ENCODE peak calls at places on chromosome 13, in five cellular contexts. Q, A, P, B and J are unnamed samples.
A peak's percentile ranks its signal among the peaks of the same experiment; 100 is the strongest.

GRCh38 chr13:24167666-24168391 is 7.3 kb downstream of the SPATA13 start:
- DNase-seq in Q (no peak), A (no peak), P (no peak), B (no peak), J (no peak)

GRCh38 chr13:79997244-79997643 is 343.7 kb downstream of the SPRY2 start:
- DNase-seq in Q (no peak), A (no peak), P (no peak), B (no peak), J (no peak)

GRCh38 chr13:46640843-46641242 is 87.9 kb downstream of the LRCH1 start:
- DNase-seq in Q (no peak), A (no peak), P (no peak), B (no peak), J (no peak)

GRCh38 chr13:77779461-77780272 is 82.2 kb downstream of the SLAIN1 start:
- DNase-seq in Q (peak; percentile 28), A (peak; percentile 38), P (no peak), B (peak; percentile 55), J (no peak)

GRCh38 chr13:72952529-72953141 is 106.2 kb upstream of the KLF5 start:
- DNase-seq in Q (no peak), A (no peak), P (no peak), B (no peak), J (no peak)

GRCh38 chr13:76225815-76226489 is 589.8 kb downstream of the LMO7 start:
- DNase-seq in Q (no peak), A (no peak), P (no peak), B (peak; percentile 38), J (no peak)

GRCh38 chr13:44739539-44739938 is 163.4 kb upstream of the TSC22D1 start:
- DNase-seq in Q (no peak), A (no peak), P (no peak), B (no peak), J (no peak)

GRCh38 chr13:51557423-51557822 is 26.8 kb upstream of the WDFY2 start:
- DNase-seq in Q (no peak), A (no peak), P (no peak), B (no peak), J (no peak)

GRCh38 chr13:110293037-110293436 is 13.9 kb downstream of the COL4A1 start:
- DNase-seq in Q (no peak), A (no peak), P (no peak), B (no peak), J (no peak)

GRCh38 chr13:51970251-51970793 is 40.9 kb downstream of the ATP7B start:
- DNase-seq in Q (no peak), A (no peak), P (no peak), B (no peak), J (no peak)

GRCh38 chr13:34364633-34365032 is 546.7 kb downstream of the RFC3 start:
- DNase-seq in Q (no peak), A (no peak), P (no peak), B (no peak), J (no peak)

GRCh38 chr13:28459911-28460310 is 35.0 kb downstream of the FLT1 start:
- DNase-seq in Q (no peak), A (no peak), P (no peak), B (no peak), J (no peak)

GRCh38 chr13:29260684-29261083 is 334.8 kb downstream of the SLC7A1 start:
- DNase-seq in Q (no peak), A (no peak), P (no peak), B (no peak), J (no peak)

GRCh38 chr13:21965095-21965494 is 294.2 kb downstream of the FGF9 start:
- DNase-seq in Q (no peak), A (no peak), P (no peak), B (no peak), J (no peak)

GRCh38 chr13:49560270-49561063 is 24.9 kb downstream of the RCBTB1 start:
- DNase-seq in Q (no peak), A (no peak), P (no peak), B (peak; percentile 43), J (no peak)

GRCh38 chr13:41465215-41465907 is 8.0 kb downstream of the RGCC start:
- DNase-seq in Q (peak; percentile 64), A (peak; percentile 87), P (peak; percentile 87), B (peak; percentile 53), J (peak; percentile 57)

GRCh38 chr13:83733293-83733692 is 149.0 kb downstream of the SLITRK1 start:
- DNase-seq in Q (no peak), A (no peak), P (no peak), B (no peak), J (no peak)

GRCh38 chr13:50914848-50915247 is 5.3 kb downstream of the RNASEH2B start:
- DNase-seq in Q (no peak), A (no peak), P (no peak), B (no peak), J (no peak)

GRCh38 chr13:80979035-80979641 is 638.2 kb upstream of the SPRY2 start:
- DNase-seq in Q (peak; percentile 23), A (peak; percentile 42), P (no peak), B (peak; percentile 15), J (no peak)

GRCh38 chr13:38641164-38641948 is 45.5 kb upstream of the FREM2 start:
- DNase-seq in Q (no peak), A (no peak), P (no peak), B (no peak), J (no peak)
- TF ChIP-seq CTCF in Q (no peak), A (no peak), P (peak; percentile 14), B (peak; percentile 37), J (no peak)

GRCh38 chr13:39779337-39780270 is 124.1 kb downstream of the COG6 start:
- DNase-seq in Q (no peak), A (no peak), P (no peak), B (no peak), J (no peak)

GRCh38 chr13:39773833-39774232 is 118.4 kb downstream of the COG6 start:
- DNase-seq in Q (no peak), A (no peak), P (no peak), B (no peak), J (no peak)

GRCh38 chr13:39777021-39777420 is 121.6 kb downstream of the COG6 start:
- DNase-seq in Q (no peak), A (no peak), P (no peak), B (no peak), J (no peak)

GRCh38 chr13:39776439-39776838 is 121.0 kb downstream of the COG6 start:
- DNase-seq in Q (no peak), A (peak; percentile 30), P (no peak), B (peak; percentile 51), J (no peak)

DNA sequence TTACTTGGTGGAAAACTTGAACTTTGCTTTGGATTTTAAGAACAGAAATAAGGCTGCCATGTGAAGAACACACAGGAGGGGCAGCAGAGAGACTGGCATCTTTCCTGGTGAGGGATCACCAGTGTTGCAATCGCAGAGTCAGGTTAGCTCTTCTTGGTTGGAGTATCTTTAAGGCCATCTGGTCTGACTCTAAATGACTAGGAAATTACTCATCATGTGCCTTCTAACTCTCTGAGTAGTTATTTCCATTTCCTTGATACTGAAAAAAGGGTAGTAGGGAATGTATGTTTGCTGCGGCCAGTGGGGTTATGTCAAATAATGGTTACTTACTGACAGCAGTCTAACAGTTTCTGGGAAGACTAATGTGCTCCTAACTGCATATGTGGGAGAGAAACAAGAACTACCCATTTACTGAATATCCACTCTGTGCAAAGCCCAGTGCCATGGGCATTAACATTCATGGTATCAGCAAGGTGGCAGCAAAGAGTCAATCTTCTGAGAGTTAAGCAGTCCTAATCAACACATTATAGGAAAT is 122.1 kb downstream of the COG6 start:
- DNase-seq in Q (no peak), A (no peak), P (no peak), B (peak; percentile 55), J (no peak)
- TF ChIP-seq CTCF in Q (no peak), A (peak; percentile 0), P (no peak), B (peak; percentile 58), J (no peak)

GRCh38 chr13:26132756-26133155 is 80.9 kb upstream of the SHISA2 start:
- DNase-seq in Q (no peak), A (no peak), P (no peak), B (no peak), J (no peak)
- TF ChIP-seq CTCF in Q (no peak), A (no peak), P (no peak), B (no peak), J (no peak)

DNA sequence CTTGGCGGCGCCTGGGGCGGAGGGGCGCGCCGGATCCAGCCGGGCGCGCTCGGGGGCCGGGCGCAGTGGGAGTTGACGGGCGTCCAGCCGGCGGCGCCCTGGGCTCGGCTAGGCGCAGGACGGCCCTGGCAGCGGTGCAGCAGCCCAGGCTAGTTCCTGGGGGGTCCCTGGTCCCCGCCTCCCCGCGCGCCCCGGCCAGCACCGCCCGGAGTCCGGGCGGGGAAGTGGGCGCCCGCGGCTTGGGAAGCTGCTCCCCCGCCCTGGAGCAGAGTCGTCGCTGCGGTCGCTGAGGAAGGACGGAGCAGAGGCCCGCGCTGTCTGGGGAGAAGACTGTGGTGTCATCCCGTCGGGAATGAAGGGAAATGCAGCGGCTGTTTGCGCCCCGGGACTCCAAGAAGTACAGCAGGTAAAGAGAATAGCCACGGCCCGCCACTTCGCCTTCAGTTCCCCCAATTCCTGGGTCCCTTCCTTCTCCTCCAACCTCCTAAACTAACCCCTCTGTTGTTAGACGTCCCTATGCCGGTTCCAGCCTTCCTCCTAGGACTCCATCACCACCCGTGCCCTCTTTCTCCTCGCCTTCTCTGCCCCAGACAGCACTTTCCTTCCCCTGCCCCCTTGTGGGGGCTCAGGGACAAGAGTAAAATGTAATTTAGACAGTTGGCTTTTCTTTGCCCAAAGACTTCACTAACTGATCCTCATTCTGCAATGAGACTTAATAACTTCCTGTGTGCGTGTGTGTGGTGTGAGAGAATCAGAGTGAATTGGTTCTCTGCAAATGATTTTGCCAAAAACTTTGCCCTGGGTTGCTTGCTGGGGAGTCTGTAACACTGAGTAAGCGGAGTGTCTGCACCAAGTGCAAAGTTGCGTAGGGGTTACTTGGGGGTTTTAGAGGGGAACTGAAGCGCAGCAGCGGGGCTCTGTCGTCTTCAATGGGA is 20.3 kb upstream of the SGCG start:
- DNase-seq in Q (no peak), A (no peak), P (peak; percentile 74), B (no peak), J (no peak)
- TF ChIP-seq CTCF in Q (no peak), A (no peak), P (peak; percentile 12), B (no peak), J (no peak)

GRCh38 chr13:103810026-103810425 is 743.8 kb upstream of the SLC10A2 start:
- DNase-seq in Q (no peak), A (no peak), P (no peak), B (no peak), J (no peak)
- TF ChIP-seq CTCF in Q (no peak), A (no peak), P (no peak), B (no peak), J (no peak)

DNA sequence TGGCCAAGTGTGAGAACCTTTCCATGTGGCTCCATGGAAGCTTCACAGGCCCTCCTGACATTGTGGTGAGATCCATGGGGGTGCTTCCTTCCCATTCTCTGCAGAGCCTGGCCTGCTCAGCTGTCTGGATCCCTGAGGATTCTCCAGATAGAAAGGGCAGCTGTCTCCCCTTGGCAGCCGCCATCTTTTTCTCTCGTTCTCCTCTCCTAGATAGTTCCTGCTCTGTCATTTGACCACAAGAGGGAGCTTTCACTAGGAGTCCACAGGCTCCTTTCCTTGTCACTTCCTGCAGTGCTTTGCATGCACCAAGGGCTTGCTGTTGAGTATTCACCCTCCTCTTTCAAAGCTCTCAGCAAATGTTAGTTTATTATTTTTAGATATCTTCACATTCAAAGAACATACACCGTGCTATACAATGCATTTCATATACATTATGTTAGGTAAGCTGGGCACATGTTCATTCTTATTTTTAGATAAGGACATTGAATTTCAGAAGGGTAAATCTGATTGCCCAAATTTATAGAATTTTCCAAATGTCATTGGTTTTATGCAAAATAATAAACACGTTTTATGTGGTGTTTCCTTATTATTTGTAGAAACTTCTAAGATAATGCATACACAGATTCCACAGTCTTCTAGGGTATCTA is 133.2 kb downstream of the FRY start:
- DNase-seq in Q (no peak), A (peak; percentile 22), P (no peak), B (peak; percentile 20), J (no peak)
- TF ChIP-seq CTCF in Q (no peak), A (no peak), P (peak; percentile 26), B (peak; percentile 73), J (no peak)

GRCh38 chr13:114063545-114064515 is 68.6 kb downstream of the RASA3 start:
- DNase-seq in Q (peak; percentile 58), A (no peak), P (peak; percentile 93), B (no peak), J (no peak)
- TF ChIP-seq CTCF in Q (no peak), A (no peak), P (no peak), B (no peak), J (no peak)